ENCODE peak calls at places on chromosome 20, in six cellular contexts. L is bronchial epithelial cell, S is choroid plexus epithelial cell, N is fibroblast of lung, V is sigmoid colon, Z is lower leg skin. R is an unnamed sample.

GRCh38 chr20:38805958-38806854 is 709 bp downstream of the PPP1R16B start:
- DNase-seq in V (no peak), Z (no peak), S (no peak), L (no peak), N (no peak), R (no peak)

GRCh38 chr20:53898558-53898931 is 171.8 kb downstream of the BCAS1 start:
- DNase-seq in Z (no peak), V (no peak), N (no peak), S (no peak), L (no peak), R (no peak)

GRCh38 chr20:50594591-50595432 is 84.6 kb downstream of the PTPN1 start:
- DNase-seq in L (peak), S (peak), N (no peak), V (no peak), Z (no peak), R (peak)

GRCh38 chr20:9758752-9759151 is 80.1 kb downstream of the PAK5 start:
- DNase-seq in Z (no peak), S (no peak), N (no peak), L (no peak), V (no peak), R (no peak)

GRCh38 chr20:21189761-21190523 is 64.1 kb downstream of the KIZ start:
- DNase-seq in L (no peak), V (no peak), Z (no peak), N (no peak), S (no peak), R (no peak)

GRCh38 chr20:44733341-44734069 is 12.2 kb upstream of the KCNK15 start:
- DNase-seq in S (peak), L (peak), V (peak), Z (peak), N (peak), R (peak)

GRCh38 chr20:20759132-20759531 is 46.7 kb upstream of the RALGAPA2 start:
- DNase-seq in L (no peak), Z (no peak), V (no peak), S (no peak), N (no peak), R (no peak)

GRCh38 chr20:64105846-64106434 is 1.4 kb downstream of the NPBWR2 start:
- DNase-seq in Z (no peak), L (no peak), S (no peak), N (no peak), V (no peak), R (no peak)

GRCh38 chr20:61436674-61437279 is 184.7 kb downstream of the CDH4 start:
- DNase-seq in S (peak), V (no peak), Z (no peak), N (peak), L (peak), R (peak)

GRCh38 chr20:56414842-56415765 is 3.0 kb downstream of the CASS4 start:
- DNase-seq in Z (no peak), S (peak), L (peak), V (no peak), N (peak), R (peak)

GRCh38 chr20:24309596-24309995 is 159.8 kb upstream of the SYNDIG1 start:
- DNase-seq in L (peak), Z (no peak), S (peak), V (no peak), N (peak), R (no peak)

GRCh38 chr20:1203630-1204029 is 376 bp downstream of the C20orf202 start:
- DNase-seq in S (no peak), Z (no peak), V (no peak), L (no peak), N (no peak), R (no peak)

GRCh38 chr20:50844430-50845100 is 49.7 kb downstream of the BCAS4 start:
- DNase-seq in S (peak), L (peak), Z (peak), V (no peak), N (peak), R (peak)

GRCh38 chr20:7692478-7692877 is 247.8 kb downstream of the HAO1 start:
- DNase-seq in L (no peak), V (no peak), N (no peak), Z (no peak), S (peak), R (no peak)

GRCh38 chr20:12987261-12987660 is 21.5 kb upstream of the SPTLC3 start:
- DNase-seq in N (no peak), S (no peak), V (no peak), Z (no peak), L (no peak), R (no peak)

GRCh38 chr20:46400253-46400652 is 6.2 kb downstream of the ELMO2 start:
- DNase-seq in N (peak), S (peak), L (peak), Z (peak), V (peak), R (peak)

GRCh38 chr20:33169176-33169794 is 1.3 kb downstream of the BPIFA2 start:
- DNase-seq in S (peak), V (no peak), Z (no peak), L (no peak), N (no peak), R (no peak)
- TF ChIP-seq CTCF in S (peak), V (peak), Z (no peak), L (peak), N (peak), R (no peak)

GRCh38 chr20:35561268-35561667 is 19.4 kb downstream of the ERGIC3 start:
- DNase-seq in V (no peak), N (peak), L (peak), Z (no peak), S (peak), R (peak)

GRCh38 chr20:35562541-35563110 is 20.7 kb downstream of the ERGIC3 start:
- DNase-seq in S (no peak), L (no peak), Z (no peak), N (no peak), V (no peak), R (no peak)

GRCh38 chr20:35560541-35560940 is 18.7 kb downstream of the ERGIC3 start:
- DNase-seq in N (no peak), Z (no peak), V (no peak), L (no peak), S (no peak), R (no peak)

GRCh38 chr20:35560105-35560511 is 18.2 kb downstream of the ERGIC3 start:
- DNase-seq in N (no peak), Z (no peak), V (no peak), S (no peak), L (no peak), R (peak)

DNA sequence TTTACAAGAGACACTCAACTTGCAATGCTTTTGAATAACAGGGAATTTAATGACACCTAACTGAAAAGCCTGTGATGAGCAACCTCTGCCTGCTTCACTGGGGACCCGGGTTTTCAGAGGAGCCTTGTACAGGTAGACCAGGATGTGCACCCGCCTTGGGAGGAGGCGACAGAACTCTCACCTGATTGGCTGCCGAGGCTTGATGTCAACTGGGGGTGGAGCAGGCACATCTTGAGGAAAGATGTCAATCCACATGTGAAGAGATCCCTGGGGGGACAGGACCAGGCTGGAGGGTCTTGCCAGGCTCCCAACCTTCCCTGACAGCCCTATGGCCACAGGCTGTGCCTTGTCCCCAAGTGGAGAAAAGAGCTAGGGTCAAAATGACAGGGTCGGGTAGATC is 19.8 kb downstream of the ERGIC3 start:
- DNase-seq in S (no peak), N (no peak), Z (no peak), V (no peak), L (peak), R (peak)
- TF ChIP-seq CTCF in S (no peak), N (no peak), Z (no peak), V (no peak), L (no peak), R (no peak)

GRCh38 chr20:22977047-22977785 is 57.9 kb upstream of the SSTR4 start:
- DNase-seq in S (no peak), L (no peak), Z (peak), V (peak), N (no peak), R (peak)
- TF ChIP-seq CTCF in S (no peak), L (no peak), Z (no peak), V (no peak), N (no peak), R (no peak)

GRCh38 chr20:22490287-22491187 is 93.8 kb downstream of the FOXA2 start:
- DNase-seq in S (no peak), Z (no peak), L (peak), V (peak), N (no peak), R (peak)
- TF ChIP-seq CTCF in S (no peak), Z (no peak), L (peak), V (no peak), N (no peak), R (peak)

DNA sequence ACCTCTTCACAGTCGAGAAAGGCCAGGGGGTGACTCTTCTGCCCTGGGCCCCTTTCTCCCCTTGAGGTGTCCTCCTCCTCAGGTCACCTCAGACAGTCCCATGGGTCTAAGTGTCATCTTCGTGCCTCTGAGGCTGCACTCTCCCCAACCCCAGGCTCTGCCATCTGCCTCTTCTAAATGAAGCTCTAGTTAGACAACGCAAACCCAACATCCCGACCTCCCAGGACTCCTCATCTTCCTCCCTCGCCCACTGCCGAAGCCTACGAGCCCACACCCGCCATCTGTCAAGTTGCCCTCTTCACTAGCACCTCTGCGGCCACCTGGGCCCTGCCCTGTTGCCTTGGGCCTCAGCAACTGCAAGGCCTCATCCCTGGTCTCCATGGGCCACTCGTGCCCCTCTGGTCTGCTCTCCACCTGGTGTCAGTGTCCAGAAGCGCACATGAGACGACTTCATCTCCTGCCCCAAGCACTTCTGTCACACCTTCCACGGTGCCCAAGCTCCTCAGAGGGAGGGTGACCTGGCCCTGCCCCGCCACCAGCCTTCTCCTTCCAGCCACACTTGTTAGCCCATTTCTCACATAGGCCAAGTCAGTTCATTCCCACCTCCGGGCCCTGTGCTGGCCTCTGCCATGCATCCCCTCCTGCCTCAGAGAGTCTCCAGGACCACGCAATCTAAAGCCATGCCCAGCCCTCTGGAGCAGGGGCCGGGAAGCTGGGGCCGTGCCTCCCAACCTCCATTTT is 53.8 kb downstream of the RRBP1 start:
- DNase-seq in S (no peak), N (no peak), V (peak), L (no peak), Z (no peak), R (no peak)
- TF ChIP-seq CTCF in S (peak), N (no peak), V (no peak), L (no peak), Z (no peak), R (no peak)

GRCh38 chr20:52001999-52002666 is 189.4 kb downstream of the ZFP64 start:
- DNase-seq in L (no peak), S (peak), V (no peak), N (no peak), Z (no peak), R (peak)
- TF ChIP-seq CTCF in L (no peak), S (peak), V (no peak), N (peak), Z (no peak), R (no peak)

GRCh38 chr20:40728996-40729395 is 40.0 kb upstream of the MAFB start:
- DNase-seq in L (no peak), N (no peak), S (no peak), Z (no peak), V (no peak), R (no peak)

GRCh38 chr20:40724566-40724965 is 35.5 kb upstream of the MAFB start:
- DNase-seq in Z (no peak), V (no peak), L (no peak), N (no peak), S (no peak), R (no peak)

GRCh38 chr20:40727960-40728359 is 38.9 kb upstream of the MAFB start:
- DNase-seq in S (no peak), Z (no peak), L (peak), N (no peak), V (no peak), R (peak)

DNA sequence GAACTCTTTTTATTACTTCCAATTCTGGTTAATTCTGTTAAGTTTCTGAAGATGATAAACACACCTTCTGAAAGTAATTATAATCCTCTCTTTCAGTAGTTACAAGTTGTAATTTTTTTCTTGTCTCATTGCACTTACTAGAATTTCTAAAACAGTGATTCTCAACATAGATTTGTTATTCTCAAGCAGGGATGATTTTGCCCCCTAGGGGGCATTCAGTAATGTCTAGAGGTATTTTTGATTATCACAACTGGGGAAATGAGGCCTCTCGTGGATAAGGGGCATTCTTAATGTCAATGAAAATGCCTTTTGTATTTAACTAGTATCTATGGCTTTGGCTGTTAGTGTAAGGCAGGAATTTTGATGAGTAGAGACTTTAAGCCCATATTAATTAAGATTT is 39.4 kb upstream of the MAFB start:
- DNase-seq in N (no peak), V (no peak), S (no peak), Z (no peak), L (no peak), R (no peak)
- TF ChIP-seq CTCF in N (peak), V (no peak), S (peak), Z (no peak), L (no peak), R (no peak)

GRCh38 chr20:2871111-2871465 is 2.2 kb upstream of the PTPRA start:
- DNase-seq in V (peak), S (peak), N (peak), L (no peak), Z (no peak), R (no peak)

GRCh38 chr20:2873747-2874041 is 413 bp downstream of the PTPRA start:
- DNase-seq in N (no peak), Z (peak), L (no peak), S (peak), V (no peak), R (no peak)

GRCh38 chr20:2873010-2873746 is at the start of gene PTPRA:
- DNase-seq in V (peak), Z (peak), S (peak), N (peak), L (peak), R (peak)

GRCh38 chr20:2871555-2872303 is 1.6 kb upstream of the PTPRA start:
- DNase-seq in V (no peak), L (no peak), N (no peak), Z (no peak), S (peak), R (no peak)

GRCh38 chr20:2872304-2873009 is 824 bp upstream of the PTPRA start:
- DNase-seq in L (peak), N (peak), S (peak), V (peak), Z (peak), R (peak)
- TF ChIP-seq CTCF in L (peak), N (peak), S (peak), V (no peak), Z (no peak), R (peak)